ENCODE peak calls at places on chromosomes 11 and 22, in six cellular contexts. H is stimulated activated CD4-positive, alpha-beta T cell treated with anti-CD3 and anti-CD28 coated beads, Interleukin-12 subunit alpha, Interleukin-12 subunit beta, amount 100 ng/mL, for 24 hours; N is Kasumi-1; W is ELR; I is stimulated activated CD8-positive, alpha-beta memory T cell treated with anti-CD3 and anti-CD28 coated beads, Interleukin-7, amount 100 ng/mL, for 24 hours; X is cardiac fibroblast. F is an unnamed sample.
A peak's percentile ranks its signal among the peaks of the same experiment; 100 is the strongest.

GRCh38 chr11:13983081-13983751 is 20.7 kb downstream of the SPON1 start:
- DNase-seq in H (no peak), W (no peak), N (no peak), I (no peak), X (no peak), F (no peak)

GRCh38 chr22:49815641-49816071 is 12.0 kb downstream of the BRD1 start:
- DNase-seq in W (no peak), X (no peak), H (no peak), I (no peak), N (no peak), F (no peak)

GRCh38 chr11:45444796-45445195 is 158.7 kb upstream of the SYT13 start:
- DNase-seq in W (peak; percentile 23), N (no peak), H (no peak), X (no peak), I (no peak), F (no peak)

GRCh38 chr11:66313321-66314185 is 3.3 kb downstream of the CD248 start:
- DNase-seq in I (no peak), W (peak; percentile 33), H (no peak), N (no peak), X (peak; percentile 38), F (no peak)

GRCh38 chr11:103585911-103586310 is 450.5 kb upstream of the DDI1 start:
- DNase-seq in I (no peak), X (no peak), W (no peak), N (no peak), H (no peak), F (no peak)

GRCh38 chr11:34671117-34671516 is 50.2 kb downstream of the EHF start:
- DNase-seq in H (no peak), I (no peak), X (no peak), W (no peak), N (no peak), F (no peak)

GRCh38 chr11:86066606-86067229 is 2.2 kb downstream of the PICALM start:
- DNase-seq in N (no peak), W (no peak), X (no peak), H (no peak), I (no peak), F (no peak)

GRCh38 chr11:6319001-6319878 is 1.1 kb downstream of the CAVIN3 start:
- DNase-seq in W (peak; percentile 68), I (no peak), N (no peak), H (no peak), X (peak; percentile 60), F (no peak)

GRCh38 chr11:8258771-8259170 is 4.9 kb downstream of the LMO1 start:
- DNase-seq in N (peak; percentile 50), W (peak; percentile 68), X (peak; percentile 33), H (no peak), I (no peak), F (no peak)

GRCh38 chr11:117456027-117456720 is 128.5 kb downstream of the CEP164 start:
- DNase-seq in N (no peak), X (no peak), W (no peak), H (no peak), I (no peak), F (no peak)

GRCh38 chr22:19051381-19051780 is 70.8 kb downstream of the DGCR2 start:
- DNase-seq in N (no peak), I (no peak), X (no peak), W (no peak), H (no peak), F (no peak)

GRCh38 chr11:113350646-113351045 is 36.3 kb downstream of the TTC12 start:
- DNase-seq in I (no peak), X (no peak), H (no peak), N (no peak), W (no peak), F (no peak)

GRCh38 chr11:119031912-119032280 is 1.2 kb upstream of the SLC37A4 start:
- DNase-seq in N (no peak), W (no peak), H (no peak), X (no peak), I (no peak), F (no peak)

GRCh38 chr11:47336595-47336994 is 15.9 kb downstream of the MYBPC3 start:
- DNase-seq in I (no peak), X (no peak), N (no peak), W (no peak), H (no peak), F (no peak)

GRCh38 chr22:31448382-31448781 is 41.3 kb downstream of the EIF4ENIF1 start:
- DNase-seq in W (no peak), I (no peak), N (no peak), H (no peak), X (no peak), F (no peak)

GRCh38 chr11:28303477-28304191 is 195.4 kb downstream of the METTL15 start:
- DNase-seq in H (no peak), I (no peak), N (no peak), W (no peak), X (peak; percentile 14), F (no peak)

GRCh38 chr11:107576497-107577086 is 11.1 kb upstream of the ALKBH8 start:
- DNase-seq in X (peak; percentile 62), I (no peak), N (peak; percentile 67), H (no peak), W (peak; percentile 70), F (no peak)

GRCh38 chr11:108221401-108221800 is 1.0 kb downstream of the NPAT start:
- DNase-seq in H (no peak), W (peak; percentile 36), N (peak; percentile 28), I (no peak), X (peak; percentile 38), F (no peak)

GRCh38 chr11:121894581-121894980 is 221.4 kb downstream of the BLID start:
- DNase-seq in I (no peak), H (no peak), N (no peak), X (peak; percentile 63), W (peak; percentile 68), F (no peak)

GRCh38 chr11:77752518-77752917 is 68.0 kb downstream of the RSF1 start:
- DNase-seq in X (no peak), I (no peak), N (no peak), H (no peak), W (no peak), F (peak; percentile 5)

GRCh38 chr11:19677380-19678080 is 35.1 kb upstream of the NAV2 start:
- DNase-seq in N (no peak), X (no peak), W (no peak), I (no peak), H (no peak), F (no peak)

GRCh38 chr11:87462171-87462570 is 424.4 kb downstream of the TMEM135 start:
- DNase-seq in W (no peak), H (no peak), X (no peak), N (no peak), I (no peak), F (no peak)

GRCh38 chr11:1035577-1036283 is 788 bp downstream of the MUC6 start:
- DNase-seq in I (no peak), X (no peak), W (no peak), H (no peak), N (no peak), F (no peak)

GRCh38 chr11:30016588-30017363 is at the start of gene KCNA4:
- DNase-seq in I (no peak), X (no peak), N (no peak), W (no peak), H (no peak), F (no peak)

F was measured in H1.